ENCODE peak calls at places on chromosomes 6 and 20, in nine cellular contexts. One of them, this sample, is unnamed.

GRCh38 chr6:144482142-144482541 is 197.0 kb downstream of the UTRN start:
- DNase-seq in NCI-H345: peak
- DNase-seq in T1000: no peak
- DNase-seq in keratinocyte: peak
- DNase-seq in astrocyte of the spinal cord: peak
- DNase-seq in NCI-H1105 treated with DMSO at 0.1 percent for 48 hours: peak
- DNase-seq in cardiac septum: no peak
- DNase-seq in lung microvascular endothelial cell: peak
- DNase-seq in stimulated activated CD8-positive, alpha-beta memory T cell treated with anti-CD3 and anti-CD28 coated beads, Interleukin-2, amount 100 ng/mL, for 48 hours: peak
- DNase-seq in this sample: peak

GRCh38 chr6:46380152-46380807 is 111.0 kb downstream of the RCAN2 start:
- DNase-seq in T1000: no peak
- DNase-seq in NCI-H1105 treated with DMSO at 0.1 percent for 48 hours: no peak
- DNase-seq in cardiac septum: no peak
- DNase-seq in keratinocyte: no peak
- DNase-seq in lung microvascular endothelial cell: no peak
- DNase-seq in NCI-H345: peak
- DNase-seq in astrocyte of the spinal cord: no peak
- DNase-seq in stimulated activated CD8-positive, alpha-beta memory T cell treated with anti-CD3 and anti-CD28 coated beads, Interleukin-2, amount 100 ng/mL, for 48 hours: no peak
- DNase-seq in this sample: no peak

GRCh38 chr6:143806282-143807102 is 36.6 kb upstream of the LTV1 start:
- DNase-seq in keratinocyte: no peak
- DNase-seq in stimulated activated CD8-positive, alpha-beta memory T cell treated with anti-CD3 and anti-CD28 coated beads, Interleukin-2, amount 100 ng/mL, for 48 hours: peak
- DNase-seq in NCI-H1105 treated with DMSO at 0.1 percent for 48 hours: no peak
- DNase-seq in lung microvascular endothelial cell: peak
- DNase-seq in astrocyte of the spinal cord: peak
- DNase-seq in T1000: peak
- DNase-seq in NCI-H345: no peak
- DNase-seq in cardiac septum: no peak
- DNase-seq in this sample: peak

GRCh38 chr6:157813191-157813590 is 9.9 kb upstream of the SNX9 start:
- DNase-seq in NCI-H345: no peak
- DNase-seq in cardiac septum: no peak
- DNase-seq in NCI-H1105 treated with DMSO at 0.1 percent for 48 hours: no peak
- DNase-seq in stimulated activated CD8-positive, alpha-beta memory T cell treated with anti-CD3 and anti-CD28 coated beads, Interleukin-2, amount 100 ng/mL, for 48 hours: no peak
- DNase-seq in keratinocyte: no peak
- DNase-seq in lung microvascular endothelial cell: no peak
- DNase-seq in T1000: no peak
- DNase-seq in astrocyte of the spinal cord: peak
- DNase-seq in this sample: peak

GRCh38 chr20:8401491-8401890 is 269.4 kb downstream of the PLCB1 start:
- DNase-seq in astrocyte of the spinal cord: peak
- DNase-seq in stimulated activated CD8-positive, alpha-beta memory T cell treated with anti-CD3 and anti-CD28 coated beads, Interleukin-2, amount 100 ng/mL, for 48 hours: no peak
- DNase-seq in NCI-H1105 treated with DMSO at 0.1 percent for 48 hours: no peak
- DNase-seq in NCI-H345: no peak
- DNase-seq in lung microvascular endothelial cell: no peak
- DNase-seq in keratinocyte: no peak
- DNase-seq in cardiac septum: no peak
- DNase-seq in T1000: no peak
- DNase-seq in this sample: no peak

GRCh38 chr6:44339763-44340625 is 2.5 kb upstream of the SPATS1 start:
- DNase-seq in keratinocyte: peak
- DNase-seq in T1000: no peak
- DNase-seq in stimulated activated CD8-positive, alpha-beta memory T cell treated with anti-CD3 and anti-CD28 coated beads, Interleukin-2, amount 100 ng/mL, for 48 hours: no peak
- DNase-seq in NCI-H345: no peak
- DNase-seq in cardiac septum: no peak
- DNase-seq in astrocyte of the spinal cord: no peak
- DNase-seq in lung microvascular endothelial cell: peak
- DNase-seq in NCI-H1105 treated with DMSO at 0.1 percent for 48 hours: no peak
- DNase-seq in this sample: no peak

GRCh38 chr6:7787137-7787575 is 61.3 kb downstream of the BMP6 start:
- DNase-seq in NCI-H1105 treated with DMSO at 0.1 percent for 48 hours: no peak
- DNase-seq in NCI-H345: no peak
- DNase-seq in cardiac septum: no peak
- DNase-seq in stimulated activated CD8-positive, alpha-beta memory T cell treated with anti-CD3 and anti-CD28 coated beads, Interleukin-2, amount 100 ng/mL, for 48 hours: no peak
- DNase-seq in keratinocyte: no peak
- DNase-seq in lung microvascular endothelial cell: peak
- DNase-seq in T1000: no peak
- DNase-seq in astrocyte of the spinal cord: peak
- DNase-seq in this sample: no peak

GRCh38 chr6:25350593-25350992 is 71.4 kb downstream of the CARMIL1 start:
- DNase-seq in T1000: no peak
- DNase-seq in NCI-H1105 treated with DMSO at 0.1 percent for 48 hours: no peak
- DNase-seq in lung microvascular endothelial cell: no peak
- DNase-seq in stimulated activated CD8-positive, alpha-beta memory T cell treated with anti-CD3 and anti-CD28 coated beads, Interleukin-2, amount 100 ng/mL, for 48 hours: no peak
- DNase-seq in keratinocyte: no peak
- DNase-seq in NCI-H345: no peak
- DNase-seq in astrocyte of the spinal cord: no peak
- DNase-seq in cardiac septum: no peak
- DNase-seq in this sample: no peak

GRCh38 chr6:5569491-5569890 is 308.2 kb downstream of the FARS2 start:
- DNase-seq in cardiac septum: no peak
- DNase-seq in astrocyte of the spinal cord: peak
- DNase-seq in lung microvascular endothelial cell: peak
- DNase-seq in keratinocyte: no peak
- DNase-seq in T1000: no peak
- DNase-seq in NCI-H1105 treated with DMSO at 0.1 percent for 48 hours: no peak
- DNase-seq in stimulated activated CD8-positive, alpha-beta memory T cell treated with anti-CD3 and anti-CD28 coated beads, Interleukin-2, amount 100 ng/mL, for 48 hours: no peak
- DNase-seq in NCI-H345: no peak
- DNase-seq in this sample: no peak

GRCh38 chr20:53760025-53760441 is 166.4 kb upstream of the ZNF217 start:
- DNase-seq in keratinocyte: no peak
- DNase-seq in lung microvascular endothelial cell: no peak
- DNase-seq in cardiac septum: no peak
- DNase-seq in T1000: no peak
- DNase-seq in NCI-H345: no peak
- DNase-seq in astrocyte of the spinal cord: no peak
- DNase-seq in stimulated activated CD8-positive, alpha-beta memory T cell treated with anti-CD3 and anti-CD28 coated beads, Interleukin-2, amount 100 ng/mL, for 48 hours: no peak
- DNase-seq in NCI-H1105 treated with DMSO at 0.1 percent for 48 hours: no peak
- DNase-seq in this sample: no peak

GRCh38 chr6:27972750-27973149 is 15.7 kb downstream of the OR2B6 start:
- DNase-seq in keratinocyte: no peak
- DNase-seq in astrocyte of the spinal cord: no peak
- DNase-seq in NCI-H345: no peak
- DNase-seq in cardiac septum: no peak
- DNase-seq in lung microvascular endothelial cell: no peak
- DNase-seq in stimulated activated CD8-positive, alpha-beta memory T cell treated with anti-CD3 and anti-CD28 coated beads, Interleukin-2, amount 100 ng/mL, for 48 hours: no peak
- DNase-seq in T1000: no peak
- DNase-seq in NCI-H1105 treated with DMSO at 0.1 percent for 48 hours: no peak
- DNase-seq in this sample: no peak

GRCh38 chr6:34959221-34959620 is 70.2 kb downstream of the ANKS1A start:
- DNase-seq in astrocyte of the spinal cord: no peak
- DNase-seq in T1000: no peak
- DNase-seq in cardiac septum: no peak
- DNase-seq in keratinocyte: no peak
- DNase-seq in stimulated activated CD8-positive, alpha-beta memory T cell treated with anti-CD3 and anti-CD28 coated beads, Interleukin-2, amount 100 ng/mL, for 48 hours: no peak
- DNase-seq in NCI-H345: no peak
- DNase-seq in NCI-H1105 treated with DMSO at 0.1 percent for 48 hours: no peak
- DNase-seq in lung microvascular endothelial cell: no peak
- DNase-seq in this sample: no peak

GRCh38 chr20:57957397-57958049 is 247.7 kb upstream of the PMEPA1 start:
- DNase-seq in cardiac septum: no peak
- DNase-seq in stimulated activated CD8-positive, alpha-beta memory T cell treated with anti-CD3 and anti-CD28 coated beads, Interleukin-2, amount 100 ng/mL, for 48 hours: no peak
- DNase-seq in NCI-H1105 treated with DMSO at 0.1 percent for 48 hours: no peak
- DNase-seq in T1000: peak
- DNase-seq in NCI-H345: no peak
- DNase-seq in lung microvascular endothelial cell: no peak
- DNase-seq in astrocyte of the spinal cord: peak
- DNase-seq in keratinocyte: no peak
- DNase-seq in this sample: no peak

GRCh38 chr6:105282801-105283585 is 103.2 kb upstream of the POPDC3 start:
- DNase-seq in cardiac septum: no peak
- DNase-seq in stimulated activated CD8-positive, alpha-beta memory T cell treated with anti-CD3 and anti-CD28 coated beads, Interleukin-2, amount 100 ng/mL, for 48 hours: no peak
- DNase-seq in NCI-H1105 treated with DMSO at 0.1 percent for 48 hours: peak
- DNase-seq in astrocyte of the spinal cord: no peak
- DNase-seq in keratinocyte: no peak
- DNase-seq in T1000: no peak
- DNase-seq in NCI-H345: no peak
- DNase-seq in lung microvascular endothelial cell: no peak
- DNase-seq in this sample: no peak

GRCh38 chr6:66814156-66814555 is 1107.1 kb upstream of the EYS start:
- DNase-seq in stimulated activated CD8-positive, alpha-beta memory T cell treated with anti-CD3 and anti-CD28 coated beads, Interleukin-2, amount 100 ng/mL, for 48 hours: no peak
- DNase-seq in NCI-H345: no peak
- DNase-seq in T1000: no peak
- DNase-seq in astrocyte of the spinal cord: peak
- DNase-seq in cardiac septum: no peak
- DNase-seq in lung microvascular endothelial cell: no peak
- DNase-seq in NCI-H1105 treated with DMSO at 0.1 percent for 48 hours: no peak
- DNase-seq in keratinocyte: no peak
- DNase-seq in this sample: no peak

GRCh38 chr6:39091163-39091562 is 23.8 kb downstream of the SAYSD1 start:
- DNase-seq in stimulated activated CD8-positive, alpha-beta memory T cell treated with anti-CD3 and anti-CD28 coated beads, Interleukin-2, amount 100 ng/mL, for 48 hours: no peak
- DNase-seq in NCI-H345: no peak
- DNase-seq in cardiac septum: no peak
- DNase-seq in T1000: no peak
- DNase-seq in NCI-H1105 treated with DMSO at 0.1 percent for 48 hours: peak
- DNase-seq in lung microvascular endothelial cell: no peak
- DNase-seq in astrocyte of the spinal cord: no peak
- DNase-seq in keratinocyte: no peak
- DNase-seq in this sample: no peak

GRCh38 chr6:163367388-163368183 is 46.9 kb upstream of the QKI start:
- DNase-seq in stimulated activated CD8-positive, alpha-beta memory T cell treated with anti-CD3 and anti-CD28 coated beads, Interleukin-2, amount 100 ng/mL, for 48 hours: no peak
- DNase-seq in NCI-H345: no peak
- DNase-seq in lung microvascular endothelial cell: peak
- DNase-seq in T1000: no peak
- DNase-seq in NCI-H1105 treated with DMSO at 0.1 percent for 48 hours: no peak
- DNase-seq in cardiac septum: no peak
- DNase-seq in keratinocyte: no peak
- DNase-seq in astrocyte of the spinal cord: peak
- DNase-seq in this sample: no peak

GRCh38 chr20:25276533-25277050 is 28.7 kb downstream of the PYGB start:
- DNase-seq in stimulated activated CD8-positive, alpha-beta memory T cell treated with anti-CD3 and anti-CD28 coated beads, Interleukin-2, amount 100 ng/mL, for 48 hours: no peak
- DNase-seq in keratinocyte: no peak
- DNase-seq in lung microvascular endothelial cell: no peak
- DNase-seq in T1000: no peak
- DNase-seq in NCI-H1105 treated with DMSO at 0.1 percent for 48 hours: no peak
- DNase-seq in NCI-H345: no peak
- DNase-seq in astrocyte of the spinal cord: no peak
- DNase-seq in cardiac septum: peak
- DNase-seq in this sample: peak

GRCh38 chr20:38724603-38725457 is 544 bp downstream of the SLC32A1 start:
- DNase-seq in NCI-H1105 treated with DMSO at 0.1 percent for 48 hours: peak
- DNase-seq in keratinocyte: no peak
- DNase-seq in cardiac septum: no peak
- DNase-seq in stimulated activated CD8-positive, alpha-beta memory T cell treated with anti-CD3 and anti-CD28 coated beads, Interleukin-2, amount 100 ng/mL, for 48 hours: no peak
- DNase-seq in astrocyte of the spinal cord: no peak
- DNase-seq in lung microvascular endothelial cell: no peak
- DNase-seq in NCI-H345: no peak
- DNase-seq in T1000: no peak
- DNase-seq in this sample: no peak

GRCh38 chr20:309841-310644 is 12.7 kb downstream of the ZCCHC3 start:
- DNase-seq in NCI-H345: peak
- DNase-seq in keratinocyte: no peak
- DNase-seq in stimulated activated CD8-positive, alpha-beta memory T cell treated with anti-CD3 and anti-CD28 coated beads, Interleukin-2, amount 100 ng/mL, for 48 hours: peak
- DNase-seq in T1000: peak
- DNase-seq in cardiac septum: peak
- DNase-seq in lung microvascular endothelial cell: peak
- DNase-seq in NCI-H1105 treated with DMSO at 0.1 percent for 48 hours: peak
- DNase-seq in astrocyte of the spinal cord: peak
- DNase-seq in this sample: peak

GRCh38 chr6:47631248-47632196 is 66.9 kb upstream of the ADGRF4 start:
- DNase-seq in lung microvascular endothelial cell: peak
- DNase-seq in NCI-H345: peak
- DNase-seq in astrocyte of the spinal cord: peak
- DNase-seq in stimulated activated CD8-positive, alpha-beta memory T cell treated with anti-CD3 and anti-CD28 coated beads, Interleukin-2, amount 100 ng/mL, for 48 hours: no peak
- DNase-seq in T1000: no peak
- DNase-seq in NCI-H1105 treated with DMSO at 0.1 percent for 48 hours: peak
- DNase-seq in cardiac septum: no peak
- DNase-seq in keratinocyte: no peak
- DNase-seq in this sample: no peak

GRCh38 chr6:138970856-138971425 is 17.1 kb downstream of the REPS1 start:
- DNase-seq in NCI-H1105 treated with DMSO at 0.1 percent for 48 hours: no peak
- DNase-seq in T1000: peak
- DNase-seq in NCI-H345: no peak
- DNase-seq in cardiac septum: no peak
- DNase-seq in stimulated activated CD8-positive, alpha-beta memory T cell treated with anti-CD3 and anti-CD28 coated beads, Interleukin-2, amount 100 ng/mL, for 48 hours: no peak
- DNase-seq in lung microvascular endothelial cell: peak
- DNase-seq in astrocyte of the spinal cord: peak
- DNase-seq in keratinocyte: peak
- DNase-seq in this sample: peak

GRCh38 chr6:7991992-7992815 is 72.0 kb downstream of the BLOC1S5 start:
- DNase-seq in astrocyte of the spinal cord: peak
- DNase-seq in keratinocyte: no peak
- DNase-seq in stimulated activated CD8-positive, alpha-beta memory T cell treated with anti-CD3 and anti-CD28 coated beads, Interleukin-2, amount 100 ng/mL, for 48 hours: no peak
- DNase-seq in lung microvascular endothelial cell: peak
- DNase-seq in T1000: no peak
- DNase-seq in cardiac septum: no peak
- DNase-seq in NCI-H345: no peak
- DNase-seq in NCI-H1105 treated with DMSO at 0.1 percent for 48 hours: peak
- DNase-seq in this sample: no peak

GRCh38 chr6:65289491-65289890 is 417.5 kb downstream of the EYS start:
- DNase-seq in NCI-H345: no peak
- DNase-seq in cardiac septum: no peak
- DNase-seq in astrocyte of the spinal cord: peak
- DNase-seq in stimulated activated CD8-positive, alpha-beta memory T cell treated with anti-CD3 and anti-CD28 coated beads, Interleukin-2, amount 100 ng/mL, for 48 hours: no peak
- DNase-seq in T1000: no peak
- DNase-seq in lung microvascular endothelial cell: peak
- DNase-seq in keratinocyte: no peak
- DNase-seq in NCI-H1105 treated with DMSO at 0.1 percent for 48 hours: no peak
- DNase-seq in this sample: no peak

GRCh38 chr6:64497634-64498033 is 862.0 kb downstream of the PHF3 start:
- DNase-seq in keratinocyte: no peak
- DNase-seq in NCI-H345: no peak
- DNase-seq in cardiac septum: no peak
- DNase-seq in stimulated activated CD8-positive, alpha-beta memory T cell treated with anti-CD3 and anti-CD28 coated beads, Interleukin-2, amount 100 ng/mL, for 48 hours: no peak
- DNase-seq in NCI-H1105 treated with DMSO at 0.1 percent for 48 hours: no peak
- DNase-seq in lung microvascular endothelial cell: peak
- DNase-seq in astrocyte of the spinal cord: no peak
- DNase-seq in T1000: no peak
- DNase-seq in this sample: no peak

GRCh38 chr20:61719691-61720347 is 345.9 kb downstream of the TAF4 start:
- DNase-seq in keratinocyte: no peak
- DNase-seq in cardiac septum: no peak
- DNase-seq in lung microvascular endothelial cell: no peak
- DNase-seq in T1000: no peak
- DNase-seq in stimulated activated CD8-positive, alpha-beta memory T cell treated with anti-CD3 and anti-CD28 coated beads, Interleukin-2, amount 100 ng/mL, for 48 hours: peak
- DNase-seq in astrocyte of the spinal cord: no peak
- DNase-seq in NCI-H1105 treated with DMSO at 0.1 percent for 48 hours: no peak
- DNase-seq in NCI-H345: no peak
- DNase-seq in this sample: no peak

GRCh38 chr20:39107741-39108140 is 145.6 kb downstream of the DHX35 start:
- DNase-seq in lung microvascular endothelial cell: no peak
- DNase-seq in astrocyte of the spinal cord: no peak
- DNase-seq in T1000: no peak
- DNase-seq in NCI-H345: no peak
- DNase-seq in keratinocyte: no peak
- DNase-seq in stimulated activated CD8-positive, alpha-beta memory T cell treated with anti-CD3 and anti-CD28 coated beads, Interleukin-2, amount 100 ng/mL, for 48 hours: no peak
- DNase-seq in NCI-H1105 treated with DMSO at 0.1 percent for 48 hours: no peak
- DNase-seq in cardiac septum: no peak
- DNase-seq in this sample: no peak